ENCODE peak calls at places on chromosomes 4 and X, in seven cellular contexts. V is suprapubic skin, R is stomach, Z is esophagus muscularis mucosa, U is HCT116, H is transverse colon, F is SK-N-SH. Y is an unnamed sample. For H3K4me1, the result is how much of the 10 kb centered on the place peaks cover.

GRCh38 chr4:175125410-175126068 is 207.4 kb downstream of the ADAM29 start:
- DNase-seq in V (no peak), R (no peak), Z (no peak), U (no peak), H (no peak), F (no peak), Y (no peak)

GRCh38 chrX:20487227-20487626 is 220.5 kb upstream of the RPS6KA3 start:
- DNase-seq in V (no peak), R (no peak), Z (no peak), U (peak), H (no peak), F (no peak), Y (no peak)

GRCh38 chrX:119573840-119574393 is 446 bp upstream of the UBE2A start:
- DNase-seq in V (peak), R (no peak), Z (no peak), U (peak), H (no peak), F (peak), Y (no peak)

GRCh38 chr4:102868153-102868781 is 525 bp upstream of the CISD2 start:
- DNase-seq in V (no peak), R (no peak), Z (no peak), U (no peak), H (peak), F (no peak), Y (peak)

GRCh38 chr4:173319696-173320095 is 14.5 kb downstream of the HMGB2 start:
- DNase-seq in V (no peak), R (no peak), Z (no peak), U (no peak), H (no peak), F (no peak), Y (no peak)

GRCh38 chrX:85922821-85923220 is 124.5 kb downstream of the CHM start:
- DNase-seq in V (no peak), R (no peak), Z (no peak), U (no peak), H (no peak), F (no peak), Y (no peak)

GRCh38 chrX:1427756-1428155 is 25.0 kb downstream of the ASMTL start:
- DNase-seq in V (no peak), R (no peak), Z (no peak), U (no peak), H (no peak), F (no peak), Y (no peak)

GRCh38 chr4:164731827-164732474 is 22.0 kb upstream of the SMIM31 start:
- DNase-seq in V (no peak), R (peak), Z (no peak), U (peak), H (peak), F (peak), Y (no peak)

GRCh38 chrX:100695302-100695701 is 36.6 kb downstream of the SYTL4 start:
- DNase-seq in V (no peak), R (no peak), Z (no peak), U (no peak), H (no peak), F (peak), Y (no peak)

GRCh38 chrX:42678133-42678532 is 99.8 kb downstream of the PPP1R2C start:
- DNase-seq in V (no peak), R (peak), Z (no peak), U (no peak), H (no peak), F (no peak), Y (no peak)

GRCh38 chr4:133068083-133068482 is 81.0 kb upstream of the PCDH10 start:
- DNase-seq in V (no peak), R (no peak), Z (no peak), U (no peak), H (no peak), F (no peak), Y (no peak)

GRCh38 chr4:10529891-10530786 is 72.9 kb upstream of the ZNF518B start:
- DNase-seq in V (no peak), R (no peak), Z (no peak), U (no peak), H (no peak), F (no peak), Y (no peak)

GRCh38 chrX:47194388-47194787 is 759 bp downstream of the UBA1 start:
- DNase-seq in V (no peak), R (no peak), Z (no peak), U (no peak), H (no peak), F (no peak), Y (no peak)

GRCh38 chr4:77305766-77306165 is 148.8 kb downstream of the CCNG2 start:
- DNase-seq in V (no peak), R (no peak), Z (no peak), U (no peak), H (no peak), F (no peak), Y (no peak)

GRCh38 chr4:98994474-98995182 is 893 bp upstream of the METAP1 start:
- DNase-seq in V (no peak), R (no peak), Z (no peak), U (no peak), H (no peak), F (no peak), Y (no peak)

GRCh38 chrX:17553451-17553850 is 178.5 kb downstream of the NHS start:
- DNase-seq in V (no peak), R (peak), Z (no peak), U (no peak), H (peak), F (no peak), Y (no peak)

GRCh38 chrX:10111364-10112148 is 45.2 kb upstream of the CLCN4 start:
- DNase-seq in V (no peak), R (no peak), Z (no peak), U (no peak), H (peak), F (no peak), Y (no peak)

GRCh38 chr4:10589308-10589707 is 95.3 kb downstream of the CLNK start:
- DNase-seq in V (no peak), R (no peak), Z (no peak), U (no peak), H (no peak), F (no peak), Y (no peak)

GRCh38 chr4:155339999-155340398 is 36.8 kb downstream of the MAP9 start:
- DNase-seq in V (no peak), R (no peak), Z (no peak), U (no peak), H (no peak), F (no peak), Y (no peak)

GRCh38 chrX:30680618-30681017 is 27.4 kb downstream of the GK start:
- DNase-seq in V (no peak), R (no peak), Z (no peak), U (no peak), H (peak), F (no peak), Y (no peak)

GRCh38 chrX:35115205-35115604 is 172.6 kb downstream of the FAM47B start:
- DNase-seq in V (no peak), R (no peak), Z (no peak), U (no peak), H (no peak), F (no peak), Y (no peak)

GRCh38 chrX:148556498-148556897 is 56.1 kb downstream of the AFF2 start:
- DNase-seq in V (no peak), R (no peak), Z (no peak), U (no peak), H (no peak), F (no peak), Y (no peak)

GRCh38 chrX:16282209-16282608 is 114.9 kb downstream of the MAGEB17 start:
- DNase-seq in V (no peak), R (no peak), Z (no peak), U (no peak), H (no peak), F (no peak), Y (no peak)

GRCh38 chrX:39936886-39937770 is 160.6 kb downstream of the BCOR start:
- DNase-seq in V (no peak), R (no peak), Z (no peak), U (no peak), H (no peak), F (no peak), Y (no peak)

GRCh38 chr4:168480991-168481588 is 798 bp upstream of the DDX60L start:
- DNase-seq in V (no peak), R (no peak), Z (no peak), U (peak), H (peak), F (peak), Y (no peak)

GRCh38 chr4:158970786-158971185 is 132.1 kb upstream of the RAPGEF2 start:
- DNase-seq in V (no peak), R (no peak), Z (no peak), U (no peak), H (no peak), F (no peak), Y (no peak)

GRCh38 chrX:13620202-13620601 is 32.7 kb upstream of the TCEANC start:
- DNase-seq in V (no peak), R (no peak), Z (no peak), U (no peak), H (no peak), F (no peak), Y (no peak)

GRCh38 chrX:153649915-153650782 is 3.1 kb downstream of the DUSP9 start:
- DNase-seq in V (peak), R (no peak), Z (no peak), U (no peak), H (no peak), F (no peak), Y (no peak)

GRCh38 chr4:151260526-151260925 is 16.4 kb upstream of the PRSS48 start:
- DNase-seq in V (no peak), R (no peak), Z (no peak), U (no peak), H (no peak), F (no peak), Y (no peak)

GRCh38 chr4:183968931-183969330 is 63.8 kb downstream of the STOX2 start:
- DNase-seq in V (no peak), R (no peak), Z (no peak), U (no peak), H (no peak), F (no peak), Y (no peak)

GRCh38 chrX:73267979-73268378 is 53.3 kb upstream of the NAP1L2 start:
- DNase-seq in V (no peak), R (no peak), Z (no peak), U (no peak), H (no peak), F (no peak), Y (no peak)

GRCh38 chrX:17689971-17690409 is 47.3 kb upstream of the SCML1 start:
- DNase-seq in V (no peak), R (peak), Z (no peak), U (peak), H (peak), F (peak), Y (no peak)

GRCh38 chrX:154308108-154308946 is 12.7 kb downstream of the TKTL1 start:
- DNase-seq in V (peak), R (peak), Z (no peak), U (peak), H (peak), F (peak), Y (no peak)

GRCh38 chr4:7020290-7020689 is 22.9 kb upstream of the TADA2B start:
- DNase-seq in V (no peak), R (no peak), Z (no peak), U (no peak), H (no peak), F (no peak), Y (no peak)

GRCh38 chr4:62274782-62275181 is 1074.7 kb downstream of the ADGRL3 start:
- DNase-seq in V (no peak), R (no peak), Z (no peak), U (no peak), H (no peak), F (no peak), Y (no peak)

GRCh38 chrX:111100191-111100590 is 4.2 kb downstream of the PAK3 start:
- DNase-seq in V (no peak), R (no peak), Z (no peak), U (peak), H (peak), F (peak), Y (no peak)

GRCh38 chr4:80199947-80200346 is 2.6 kb downstream of the PRDM8 start:
- DNase-seq in V (no peak), R (no peak), Z (no peak), U (no peak), H (no peak), F (no peak), Y (no peak)

GRCh38 chr4:86939123-86939522 is 4.3 kb downstream of the AFF1 start:
- DNase-seq in V (no peak), R (no peak), Z (no peak), U (no peak), H (no peak), F (no peak), Y (no peak)

GRCh38 chr4:52750819-52751348 is 341 bp downstream of the ERVMER34-1 start:
- DNase-seq in V (peak), R (no peak), Z (no peak), U (peak), H (peak), F (no peak), Y (no peak)
- TF ChIP-seq POLR2AphosphoS5 in V (no peak), R (no peak), Z (no peak), U (no peak), H (no peak), F (no peak), Y (no peak)

GRCh38 chr4:8441499-8442091 is 1.0 kb downstream of the TRMT44 start:
- DNase-seq in V (no peak), R (no peak), Z (no peak), U (no peak), H (no peak), F (no peak), Y (no peak)

GRCh38 chr4:8438743-8439142 is 1.8 kb downstream of the ACOX3 start:
- DNase-seq in V (no peak), R (no peak), Z (no peak), U (no peak), H (no peak), F (no peak), Y (no peak)

GRCh38 chr4:8439914-8440490 is 521 bp downstream of the ACOX3 start:
- DNase-seq in V (no peak), R (no peak), Z (no peak), U (no peak), H (peak), F (no peak), Y (no peak)

GRCh38 chr4:8440491-8441311 is at the start of the genes ACOX3 and TRMT44:
- DNase-seq in V (peak), R (peak), Z (peak), U (peak), H (peak), F (peak), Y (no peak)

GRCh38 chr4:8439168-8439567 is 1.4 kb downstream of the ACOX3 start:
- DNase-seq in V (no peak), R (no peak), Z (no peak), U (no peak), H (no peak), F (no peak), Y (no peak)
- H3K4me1 ChIP-seq in V (half or more), R (half or more), Z (half or more), U (under half), H (under half), F (under half), Y (half or more)

DNA sequence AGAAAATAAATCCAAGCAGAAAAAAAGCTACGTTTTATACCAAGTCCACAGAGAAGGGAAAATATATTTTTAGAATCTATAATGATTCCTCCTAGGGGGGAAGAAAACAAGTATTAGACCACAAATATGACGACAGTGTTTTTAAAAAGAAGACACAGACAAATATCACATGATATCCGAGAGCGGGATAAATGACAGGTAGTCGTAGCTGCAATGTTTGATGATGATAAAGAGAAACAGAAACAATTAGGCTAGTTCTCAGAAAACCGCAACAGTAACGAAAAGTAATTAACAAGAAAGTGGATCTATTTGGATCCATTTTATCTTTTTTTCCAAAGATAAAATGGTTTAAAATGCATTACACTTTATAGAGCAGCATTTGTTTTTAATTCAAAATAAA is 918 bp downstream of the HAUS3 start:
- DNase-seq in V (no peak), R (no peak), Z (no peak), U (no peak), H (no peak), F (no peak), Y (no peak)
- H3K27ac ChIP-seq in V (no peak), R (peak), Z (peak), U (peak), H (peak), F (no peak), Y (no peak)

GRCh38 chr4:140134780-140135179 is 19.2 kb downstream of the MAML3 start:
- DNase-seq in V (no peak), R (no peak), Z (no peak), U (no peak), H (no peak), F (no peak), Y (no peak)

GRCh38 chr4:140133576-140133975 is 20.4 kb downstream of the MAML3 start:
- DNase-seq in V (no peak), R (no peak), Z (no peak), U (no peak), H (no peak), F (no peak), Y (no peak)

GRCh38 chr4:140136509-140136908 is 17.5 kb downstream of the MAML3 start:
- DNase-seq in V (no peak), R (no peak), Z (no peak), U (no peak), H (no peak), F (no peak), Y (no peak)

GRCh38 chr4:140137654-140138053 is 16.3 kb downstream of the MAML3 start:
- DNase-seq in V (no peak), R (no peak), Z (no peak), U (no peak), H (no peak), F (no peak), Y (no peak)

GRCh38 chr4:140135529-140136021 is 18.4 kb downstream of the MAML3 start:
- DNase-seq in V (no peak), R (no peak), Z (no peak), U (no peak), H (peak), F (peak), Y (no peak)
- TF ChIP-seq POLR2AphosphoS5 in V (no peak), R (no peak), Z (no peak), U (no peak), H (no peak), F (peak), Y (no peak)

Y was measured in vagina.